ENCODE peak calls at places on chromosome 21, in five cellular contexts. T, C, K, W and Y are unnamed samples. For H3K9me3, the result is how much of the 10 kb centered on the place peaks cover.

GRCh38 chr21:14690886-14691285 is 144.8 kb upstream of the SAMSN1 start:
- DNase-seq in K (no peak), C (no peak), W (no peak), T (peak), Y (no peak)

GRCh38 chr21:26070822-26071425 is 99.6 kb downstream of the APP start:
- DNase-seq in T (peak), W (peak), K (peak), C (peak), Y (no peak)

GRCh38 chr21:36591326-36591970 is 107.5 kb upstream of the SIM2 start:
- DNase-seq in W (no peak), K (no peak), C (no peak), T (peak), Y (no peak)

GRCh38 chr21:45870421-45870820 is 111.1 kb upstream of the COL6A1 start:
- DNase-seq in K (no peak), W (no peak), T (no peak), C (no peak), Y (no peak)

GRCh38 chr21:20110368-20110767 is 887.8 kb upstream of the NCAM2 start:
- DNase-seq in T (no peak), C (no peak), W (no peak), K (no peak), Y (no peak)

GRCh38 chr21:32569261-32570230 is 15.8 kb downstream of the TCP10L start:
- DNase-seq in C (peak), W (peak), K (peak), T (peak), Y (peak)

GRCh38 chr21:27132270-27132669 is 165.4 kb upstream of the ADAMTS5 start:
- DNase-seq in W (no peak), K (peak), C (no peak), T (no peak), Y (no peak)

GRCh38 chr21:43988016-43988415 is 24.1 kb upstream of the TRAPPC10 start:
- DNase-seq in T (no peak), C (no peak), W (no peak), K (no peak), Y (no peak)

GRCh38 chr21:41442496-41443186 is 16.6 kb downstream of the MX1 start:
- DNase-seq in W (no peak), K (no peak), T (no peak), C (no peak), Y (no peak)

GRCh38 chr21:33028759-33029511 is 3.2 kb downstream of the OLIG2 start:
- DNase-seq in T (no peak), W (no peak), K (peak), C (no peak), Y (no peak)

GRCh38 chr21:29613021-29613420 is 314.3 kb downstream of the BACH1 start:
- DNase-seq in C (no peak), T (no peak), W (no peak), K (no peak), Y (no peak)

GRCh38 chr21:36463204-36463603 is 16.7 kb downstream of the CLDN14 start:
- DNase-seq in W (no peak), T (no peak), K (no peak), C (no peak), Y (no peak)

GRCh38 chr21:31666445-31667010 is 7.0 kb downstream of the SOD1 start:
- DNase-seq in C (no peak), T (no peak), W (no peak), K (no peak), Y (no peak)

GRCh38 chr21:45010096-45010495 is 64.3 kb upstream of the ADARB1 start:
- DNase-seq in T (peak), C (no peak), K (no peak), W (no peak), Y (no peak)

GRCh38 chr21:26966360-26966977 is 419 bp downstream of the ADAMTS5 start:
- DNase-seq in C (no peak), W (no peak), T (no peak), K (no peak), Y (no peak)

GRCh38 chr21:27636671-27637070 is 669.8 kb upstream of the ADAMTS5 start:
- DNase-seq in C (no peak), W (no peak), T (no peak), K (no peak), Y (no peak)

GRCh38 chr21:31909772-31910470 is 37.1 kb downstream of the HUNK start:
- DNase-seq in T (no peak), K (peak), C (no peak), W (no peak), Y (no peak)

GRCh38 chr21:24045775-24046215 is 1561.5 kb downstream of the MRPL39 start:
- DNase-seq in K (peak), C (no peak), T (peak), W (peak), Y (no peak)

GRCh38 chr21:45154511-45155508 is 80.4 kb downstream of the ADARB1 start:
- DNase-seq in T (no peak), K (no peak), W (peak), C (peak), Y (peak)

GRCh38 chr21:29232601-29233541 is 65.9 kb upstream of the BACH1 start:
- DNase-seq in T (peak), W (no peak), C (no peak), K (no peak), Y (no peak)

GRCh38 chr21:32306021-32306780 is 7.5 kb downstream of the MRAP start:
- DNase-seq in W (no peak), C (no peak), K (peak), T (no peak), Y (no peak)

GRCh38 chr21:21688877-21689276 is 690.7 kb downstream of the NCAM2 start:
- DNase-seq in W (peak), C (no peak), K (peak), T (peak), Y (no peak)

GRCh38 chr21:26110703-26111102 is 59.9 kb downstream of the APP start:
- DNase-seq in T (no peak), K (no peak), W (no peak), C (no peak), Y (no peak)

GRCh38 chr21:44932366-44933181 is 7.3 kb upstream of the SLX9 start:
- DNase-seq in K (peak), T (peak), C (peak), W (peak), Y (peak)

GRCh38 chr21:45417256-45417950 is 12.4 kb downstream of the COL18A1 start:
- DNase-seq in W (no peak), C (no peak), T (no peak), K (no peak), Y (no peak)

GRCh38 chr21:26842976-26843911 is 2.0 kb downstream of the ADAMTS1 start:
- DNase-seq in C (no peak), W (no peak), K (peak), T (peak), Y (peak)

GRCh38 chr21:28256420-28256831 is 736.3 kb downstream of the LTN1 start:
- DNase-seq in T (no peak), C (no peak), W (no peak), K (no peak), Y (no peak)

GRCh38 chr21:45478115-45478801 is 64.0 kb downstream of the SLC19A1 start:
- DNase-seq in T (peak), K (peak), C (peak), W (peak), Y (peak)

GRCh38 chr21:37219766-37220432 is 47.2 kb downstream of the VPS26C start:
- DNase-seq in C (no peak), K (no peak), W (peak), T (no peak), Y (peak)

GRCh38 chr21:45831991-45832740 is 149.4 kb upstream of the COL6A1 start:
- DNase-seq in T (peak), W (no peak), K (no peak), C (no peak), Y (no peak)

GRCh38 chr21:21000576-21001175 is 2.5 kb downstream of the NCAM2 start:
- DNase-seq in T (no peak), K (no peak), W (no peak), C (no peak), Y (no peak)

GRCh38 chr21:46253610-46254124 is 25.1 kb upstream of the LSS start:
- DNase-seq in W (peak), T (no peak), K (no peak), C (no peak), Y (peak)

GRCh38 chr21:35191754-35192153 is 142.7 kb upstream of the RUNX1 start:
- DNase-seq in T (no peak), C (no peak), K (no peak), W (no peak), Y (no peak)
- H3K9me3 ChIP-seq in T (under half), C (under half), K (under half), W (under half), Y (under half)

DNA sequence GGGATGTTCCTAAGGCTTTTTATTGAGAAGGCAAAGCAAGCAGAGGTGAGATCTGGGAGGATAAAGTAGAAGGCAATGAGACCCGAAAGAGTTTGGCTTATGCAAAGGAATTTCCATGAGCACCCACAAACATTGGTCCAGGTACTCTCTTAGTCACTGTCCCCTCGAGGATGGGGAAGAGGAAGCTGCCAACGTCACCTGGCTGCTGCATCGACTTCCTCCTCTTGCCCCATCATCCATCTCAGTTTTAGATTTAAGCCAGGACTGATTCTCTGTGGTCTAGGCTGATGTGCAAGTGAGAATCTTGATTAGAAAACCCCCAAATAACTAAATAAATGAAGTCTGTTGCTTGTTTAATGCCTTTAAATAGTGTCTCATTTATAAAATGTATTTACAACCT is 28.7 kb downstream of the RUNX1 start:
- DNase-seq in W (no peak), C (no peak), K (no peak), T (no peak), Y (no peak)
- H3K27ac ChIP-seq in W (peak), C (no peak), K (no peak), T (peak), Y (no peak)

DNA sequence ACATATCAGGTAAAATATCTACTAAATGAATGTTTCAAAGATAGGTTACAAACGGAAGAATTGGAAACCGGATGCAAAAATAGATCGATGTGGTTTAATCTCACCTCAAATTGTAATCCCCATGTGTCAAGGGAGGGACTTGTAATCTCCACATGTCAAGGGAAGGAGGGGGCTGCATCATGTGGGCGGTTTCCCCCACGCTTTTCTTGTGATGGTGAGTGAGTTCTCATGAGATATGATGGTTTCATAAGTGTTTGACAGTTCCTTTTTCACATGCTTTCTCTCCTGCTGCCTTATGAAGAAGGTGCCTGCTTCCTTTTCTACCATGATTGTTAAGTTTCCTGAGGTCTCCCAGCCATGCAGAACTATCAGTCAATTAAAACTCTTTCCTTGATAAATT is 408.7 kb upstream of the TMPRSS15 start:
- DNase-seq in T (no peak), K (no peak), C (no peak), W (no peak), Y (no peak)
- H3K9me3 ChIP-seq in T (under half), K (under half), C (under half), W (under half), Y (under half)

DNA sequence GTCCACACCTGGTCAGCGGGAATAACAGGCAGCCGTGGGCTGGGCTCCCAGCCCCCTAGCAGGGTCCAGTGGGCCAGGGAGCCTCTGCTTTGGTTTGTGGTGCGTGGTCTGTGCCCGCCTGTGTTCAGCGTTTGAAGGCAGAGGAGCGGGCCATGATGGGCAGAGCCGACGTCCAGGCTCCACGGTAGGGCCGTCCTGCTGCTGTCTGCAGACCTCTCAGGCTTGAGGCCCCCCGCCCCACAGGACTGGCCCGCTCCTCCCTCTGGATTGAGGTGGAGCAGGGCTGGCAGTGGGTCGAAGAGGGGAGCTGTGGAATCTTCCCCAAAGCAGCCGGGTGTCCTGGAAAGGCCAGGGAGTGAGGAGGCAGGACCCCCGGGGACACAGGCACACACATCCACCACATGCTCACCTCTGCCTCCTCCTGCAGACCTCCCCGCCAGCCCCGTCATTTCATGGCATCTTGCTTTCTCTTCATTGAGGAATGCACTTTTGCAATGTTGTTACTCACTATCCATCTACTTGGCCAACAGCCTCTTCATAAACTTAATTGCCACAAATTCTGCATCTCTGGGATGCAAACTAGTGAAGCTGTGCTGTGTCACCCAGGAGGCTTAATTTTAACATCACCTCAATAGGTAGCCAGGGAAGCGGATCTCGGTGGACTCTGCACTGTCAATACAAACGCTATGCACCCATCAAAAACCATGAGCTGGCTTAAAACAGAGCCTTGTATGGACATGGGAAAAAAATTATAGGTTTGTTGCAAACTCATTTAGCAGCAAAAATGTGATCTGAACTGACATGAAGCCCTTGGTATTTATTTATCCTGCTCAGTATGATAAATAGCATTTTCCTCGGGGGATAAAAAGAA is 85.9 kb downstream of the PDE9A start:
- DNase-seq in W (no peak), K (no peak), T (no peak), C (no peak), Y (no peak)
- H3K27ac ChIP-seq in W (no peak), K (no peak), T (no peak), C (no peak), Y (no peak)

GRCh38 chr21:39538453-39539042 is 74.2 kb upstream of the B3GALT5 start:
- DNase-seq in W (no peak), C (no peak), K (no peak), T (no peak), Y (no peak)
- H3K9me3 ChIP-seq in W (under half), C (under half), K (under half), T (under half), Y (under half)

GRCh38 chr21:16085436-16085835 is 355.7 kb downstream of the USP25 start:
- DNase-seq in T (peak), W (no peak), K (no peak), C (no peak), Y (no peak)

GRCh38 chr21:16086936-16087335 is 357.2 kb downstream of the USP25 start:
- DNase-seq in T (no peak), K (no peak), W (no peak), C (no peak), Y (no peak)

GRCh38 chr21:16082038-16082816 is 352.4 kb downstream of the USP25 start:
- DNase-seq in T (peak), W (no peak), C (no peak), K (peak), Y (no peak)

GRCh38 chr21:16086121-16086520 is 356.3 kb downstream of the USP25 start:
- DNase-seq in K (no peak), W (no peak), T (peak), C (no peak), Y (no peak)

DNA sequence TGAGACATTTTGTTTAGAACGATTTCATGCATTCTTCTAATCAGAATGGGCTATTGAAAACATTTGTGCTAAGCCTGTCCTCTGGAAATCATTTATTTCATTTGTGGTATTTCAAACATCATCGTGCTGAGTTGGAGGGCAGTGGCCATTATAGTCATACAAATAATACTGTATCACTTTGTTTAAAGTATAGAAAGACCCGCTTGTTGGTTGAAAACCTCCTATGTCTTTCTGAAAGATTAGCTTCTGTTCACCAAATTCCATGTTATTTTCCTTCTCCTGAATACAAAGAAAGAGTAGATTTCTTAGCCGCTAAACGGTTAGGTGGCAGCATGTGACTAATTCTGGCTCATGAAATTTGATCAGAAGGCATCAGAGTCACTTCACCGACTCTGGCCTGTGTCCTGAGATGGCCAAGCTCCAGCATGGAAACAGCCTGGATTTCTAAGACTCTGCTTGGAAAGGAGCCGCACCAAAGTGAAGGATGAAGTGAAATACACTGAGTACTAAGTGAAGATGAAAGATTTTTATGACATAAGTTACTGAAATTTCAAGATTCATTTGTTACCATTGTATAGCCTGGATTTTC is 355.1 kb downstream of the USP25 start:
- DNase-seq in T (peak), C (no peak), K (no peak), W (no peak), Y (no peak)
- H3K27ac ChIP-seq in T (peak), C (no peak), K (no peak), W (no peak), Y (no peak)